ENCODE peak calls at places on chromosome 9, in four cellular contexts. One of them, this sample, is unnamed.

GRCh38 chr9:122220673-122221222 is 8.0 kb downstream of the LHX6 start:
- DNase-seq in HepG2: no peak
- DNase-seq in GM12891: no peak
- DNase-seq in GM12878: no peak
- DNase-seq in this sample: no peak

GRCh38 chr9:114803459-114803858 is 2.4 kb downstream of the TNFSF15 start:
- DNase-seq in HepG2: no peak
- DNase-seq in GM12891: no peak
- DNase-seq in GM12878: no peak
- DNase-seq in this sample: no peak

GRCh38 chr9:126915281-126915816 is 767 bp downstream of the RALGPS1 start:
- DNase-seq in HepG2: no peak
- DNase-seq in GM12891: peak
- DNase-seq in GM12878: no peak
- DNase-seq in this sample: peak

GRCh38 chr9:123651273-123651672 is 278.7 kb downstream of the DENND1A start:
- DNase-seq in HepG2: no peak
- DNase-seq in GM12891: no peak
- DNase-seq in GM12878: no peak
- DNase-seq in this sample: no peak

GRCh38 chr9:117828466-117828865 is 124.3 kb downstream of the TLR4 start:
- DNase-seq in HepG2: no peak
- DNase-seq in GM12891: no peak
- DNase-seq in GM12878: no peak
- DNase-seq in this sample: no peak

GRCh38 chr9:131402738-131403492 is 9.0 kb downstream of the PRRC2B start:
- DNase-seq in HepG2: peak
- DNase-seq in GM12891: no peak
- DNase-seq in GM12878: no peak
- DNase-seq in this sample: no peak

GRCh38 chr9:68974431-68974830 is 39.5 kb downstream of the PRKACG start:
- DNase-seq in HepG2: no peak
- DNase-seq in GM12891: peak
- DNase-seq in GM12878: peak
- DNase-seq in this sample: peak

GRCh38 chr9:134942011-134942410 is 24.3 kb upstream of the FCN1 start:
- DNase-seq in HepG2: no peak
- DNase-seq in GM12891: no peak
- DNase-seq in GM12878: no peak
- DNase-seq in this sample: no peak

GRCh38 chr9:13719410-13719809 is 439.9 kb upstream of the MPDZ start:
- DNase-seq in HepG2: no peak
- DNase-seq in GM12891: no peak
- DNase-seq in GM12878: no peak
- DNase-seq in this sample: no peak

GRCh38 chr9:89461302-89461701 is 36.6 kb downstream of the SEMA4D start:
- DNase-seq in HepG2: no peak
- DNase-seq in GM12891: no peak
- DNase-seq in GM12878: no peak
- DNase-seq in this sample: no peak

GRCh38 chr9:130499804-130500263 is 55.1 kb downstream of the ASS1 start:
- DNase-seq in HepG2: peak
- DNase-seq in GM12891: no peak
- DNase-seq in GM12878: no peak
- DNase-seq in this sample: no peak

GRCh38 chr9:92236915-92237314 is 56.6 kb downstream of the IARS1 start:
- DNase-seq in HepG2: no peak
- DNase-seq in GM12891: no peak
- DNase-seq in GM12878: no peak
- DNase-seq in this sample: no peak

GRCh38 chr9:2466703-2467102 is 154.9 kb upstream of the VLDLR start:
- DNase-seq in HepG2: no peak
- DNase-seq in GM12891: no peak
- DNase-seq in GM12878: no peak
- DNase-seq in this sample: no peak

GRCh38 chr9:3492214-3492613 is 33.6 kb downstream of the RFX3 start:
- DNase-seq in HepG2: no peak
- DNase-seq in GM12891: no peak
- DNase-seq in GM12878: no peak
- DNase-seq in this sample: no peak
- TF ChIP-seq POLR2AphosphoS5 in HepG2: no peak
- TF ChIP-seq POLR2AphosphoS5 in GM12891: no peak
- TF ChIP-seq POLR2AphosphoS5 in GM12878: no peak
- TF ChIP-seq POLR2AphosphoS5 in this sample: no peak

GRCh38 chr9:110093871-110094270 is 114.1 kb downstream of the C9orf152 start:
- DNase-seq in HepG2: no peak
- DNase-seq in GM12891: no peak
- DNase-seq in GM12878: no peak
- DNase-seq in this sample: no peak

GRCh38 chr9:110092792-110093191 is 115.2 kb downstream of the C9orf152 start:
- DNase-seq in HepG2: no peak
- DNase-seq in GM12891: no peak
- DNase-seq in GM12878: no peak
- DNase-seq in this sample: no peak

GRCh38 chr9:110095238-110095637 is 112.7 kb downstream of the C9orf152 start:
- DNase-seq in HepG2: no peak
- DNase-seq in GM12891: no peak
- DNase-seq in GM12878: no peak
- DNase-seq in this sample: no peak

GRCh38 chr9:110093417-110093816 is 114.5 kb downstream of the C9orf152 start:
- DNase-seq in HepG2: no peak
- DNase-seq in GM12891: no peak
- DNase-seq in GM12878: no peak
- DNase-seq in this sample: no peak

DNA sequence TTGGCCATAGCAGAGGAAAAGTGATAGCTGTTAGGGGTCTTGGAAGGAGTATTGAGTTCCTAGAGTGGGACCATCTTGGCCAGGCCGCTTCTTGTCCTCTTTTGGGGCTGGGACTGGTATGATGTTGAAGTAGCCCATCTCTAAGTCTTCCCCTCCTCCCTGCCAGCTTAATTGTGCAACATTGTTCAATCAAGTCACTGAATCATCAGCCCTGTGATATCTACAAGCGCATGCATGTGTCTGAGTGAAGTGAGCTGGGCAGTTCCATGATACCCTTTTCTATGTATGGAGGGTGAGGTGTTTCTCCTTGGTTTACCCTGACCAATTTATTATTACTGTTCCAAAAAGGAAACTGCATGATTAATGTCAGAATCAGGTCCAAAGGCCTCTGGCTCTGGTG is 112.2 kb downstream of the C9orf152 start:
- DNase-seq in HepG2: no peak
- DNase-seq in GM12891: no peak
- DNase-seq in GM12878: no peak
- DNase-seq in this sample: no peak
- TF ChIP-seq TAF1 in HepG2: no peak
- TF ChIP-seq TAF1 in GM12891: no peak
- TF ChIP-seq TAF1 in GM12878: no peak
- TF ChIP-seq TAF1 in this sample: no peak

GRCh38 chr9:109133533-109133932 is 13.8 kb upstream of the TMEM245 start:
- DNase-seq in HepG2: no peak
- DNase-seq in GM12891: no peak
- DNase-seq in GM12878: no peak
- DNase-seq in this sample: no peak
- TF ChIP-seq POLR2A in HepG2: no peak
- TF ChIP-seq POLR2A in GM12891: no peak
- TF ChIP-seq POLR2A in GM12878: no peak
- TF ChIP-seq POLR2A in this sample: no peak

DNA sequence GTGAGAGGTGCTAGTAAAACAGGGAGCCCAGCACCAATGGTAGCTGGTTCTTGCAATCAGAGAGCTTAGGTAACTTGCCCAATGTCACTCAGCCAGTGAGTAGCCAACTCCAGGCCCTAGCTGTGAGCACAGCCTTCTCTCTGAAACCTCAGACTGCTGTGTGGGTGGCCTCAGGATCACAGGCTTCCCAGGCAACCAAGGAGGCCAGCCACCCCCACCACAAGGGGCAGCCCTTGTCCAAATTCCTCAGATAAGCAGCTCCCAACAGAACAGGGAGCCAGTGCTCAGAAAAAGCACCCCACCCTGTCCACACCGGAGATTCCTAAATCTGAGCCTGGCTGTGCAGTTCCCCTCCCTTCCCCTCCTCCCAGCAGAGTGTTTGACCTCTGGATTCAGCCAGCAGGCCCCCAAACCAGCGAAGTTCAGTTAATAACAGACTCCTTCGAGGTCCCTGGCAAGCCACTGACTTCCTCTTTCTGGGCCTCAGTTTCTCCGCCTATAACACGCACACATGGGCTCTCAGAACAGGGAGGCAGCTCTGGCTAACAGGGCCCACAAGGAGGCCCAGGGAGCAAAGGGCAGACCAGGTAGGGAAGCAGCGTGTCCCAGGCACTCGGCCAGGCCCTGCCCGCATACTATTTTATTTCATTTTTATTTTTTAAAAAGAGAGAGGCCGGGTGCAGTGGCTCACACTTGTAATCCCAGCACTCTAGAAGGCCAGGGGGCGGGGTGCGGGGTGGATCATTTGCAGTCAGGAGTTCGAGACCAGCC is 2.7 kb downstream of the EEIG1 start:
- DNase-seq in HepG2: no peak
- DNase-seq in GM12891: no peak
- DNase-seq in GM12878: no peak
- DNase-seq in this sample: no peak
- TF ChIP-seq POLR2AphosphoS5 in HepG2: no peak
- TF ChIP-seq POLR2AphosphoS5 in GM12891: no peak
- TF ChIP-seq POLR2AphosphoS5 in GM12878: no peak
- TF ChIP-seq POLR2AphosphoS5 in this sample: no peak